ENCODE peak calls at places on chromosomes 1 and 21, in nine cellular contexts. Y is suprapubic skin, B is fibroblast of lung, U is gastrocnemius medialis, I is pancreas, M is tibial artery, T is testis, O is IMR-90, S is body of pancreas. Q is an unnamed sample.

GRCh38 chr1:227894831-227895451 is 52.8 kb downstream of the WNT9A start:
- DNase-seq in I (no peak), M (peak; percentile 52), B (no peak), T (peak; percentile 10), O (no peak), U (peak; percentile 6), Y (peak; percentile 48), S (no peak), Q (no peak)

GRCh38 chr21:44875341-44875740 is 1.9 kb upstream of the PTTG1IP start:
- DNase-seq in U (no peak), I (no peak), T (no peak), M (no peak), O (peak; percentile 22), S (no peak), B (peak; percentile 69), Y (no peak), Q (peak; percentile 40)

GRCh38 chr1:13576926-13577325 is 6.7 kb upstream of the PDPN start:
- DNase-seq in U (no peak), T (no peak), S (no peak), B (no peak), Y (no peak), I (no peak), M (peak; percentile 50), O (no peak), Q (no peak)

GRCh38 chr21:44958471-44959191 is 18.8 kb downstream of the SLX9 start:
- DNase-seq in O (peak; percentile 67), Y (peak; percentile 88), B (peak; percentile 90), T (peak; percentile 81), U (peak; percentile 79), I (peak; percentile 42), M (peak; percentile 96), S (peak; percentile 54), Q (no peak)

GRCh38 chr1:232853994-232854532 is 48.8 kb downstream of the MAP10 start:
- DNase-seq in M (no peak), T (no peak), S (no peak), B (peak; percentile 55), I (no peak), O (peak; percentile 83), U (no peak), Y (no peak), Q (no peak)

GRCh38 chr1:53769780-53770179 is 30.8 kb upstream of the GLIS1 start:
- DNase-seq in S (no peak), U (no peak), O (peak; percentile 56), T (no peak), M (no peak), Y (no peak), B (peak; percentile 71), I (no peak), Q (no peak)

GRCh38 chr1:1043921-1044320 is 24.0 kb downstream of the AGRN start:
- DNase-seq in Y (no peak), U (no peak), O (no peak), T (no peak), M (no peak), S (no peak), I (no peak), B (no peak), Q (no peak)

GRCh38 chr21:32335601-32336575 is 37.2 kb downstream of the MRAP start:
- DNase-seq in U (no peak), Y (peak; percentile 46), M (peak; percentile 38), B (no peak), I (no peak), S (no peak), O (peak; percentile 14), T (peak; percentile 79), Q (no peak)

GRCh38 chr1:32780005-32780404 is 37.2 kb downstream of the YARS1 start:
- DNase-seq in S (no peak), Y (no peak), B (no peak), U (no peak), M (no peak), O (no peak), T (no peak), I (no peak), Q (no peak)

GRCh38 chr1:200317236-200317635 is 92.6 kb downstream of the ZNF281 start:
- DNase-seq in U (no peak), Y (no peak), B (peak; percentile 21), M (no peak), S (no peak), I (no peak), O (peak; percentile 90), T (no peak), Q (no peak)

GRCh38 chr1:108595510-108595909 is 35.6 kb downstream of the EEIG2 start:
- DNase-seq in I (no peak), O (peak; percentile 32), T (no peak), S (no peak), U (no peak), B (peak; percentile 68), Y (no peak), M (no peak), Q (no peak)

GRCh38 chr1:19618428-19618827 is 25.7 kb upstream of the NBL1 start:
- DNase-seq in I (no peak), B (no peak), S (no peak), T (no peak), U (no peak), Y (no peak), M (no peak), O (no peak), Q (no peak)

GRCh38 chr1:21192284-21192683 is 15.6 kb upstream of the EIF4G3 start:
- DNase-seq in T (no peak), M (no peak), B (no peak), I (no peak), S (no peak), Y (no peak), O (no peak), U (peak; percentile 64), Q (no peak)

GRCh38 chr1:198275598-198275997 is 118.8 kb downstream of the NEK7 start:
- DNase-seq in U (no peak), Y (no peak), O (no peak), B (peak; percentile 44), I (no peak), T (no peak), M (no peak), S (no peak), Q (no peak)

GRCh38 chr1:92461364-92462097 is 25.2 kb downstream of the GFI1 start:
- DNase-seq in S (no peak), Y (no peak), I (no peak), O (no peak), T (no peak), B (no peak), U (no peak), M (no peak), Q (no peak)

GRCh38 chr1:192530254-192530653 is 45.3 kb upstream of the RGS1 start:
- DNase-seq in Y (no peak), O (peak; percentile 48), U (no peak), M (no peak), I (no peak), B (peak; percentile 42), T (no peak), S (no peak), Q (no peak)

GRCh38 chr1:10664251-10664650 is 132.2 kb downstream of the CASZ1 start:
- DNase-seq in B (no peak), M (peak; percentile 82), U (peak; percentile 98), T (peak; percentile 40), O (no peak), S (peak; percentile 54), Y (no peak), I (no peak), Q (no peak)

GRCh38 chr1:66535853-66536252 is 1.9 kb downstream of the SGIP1 start:
- DNase-seq in O (no peak), I (no peak), T (no peak), S (no peak), U (no peak), M (no peak), B (no peak), Y (no peak), Q (no peak)

GRCh38 chr1:167659440-167659839 is 29.4 kb downstream of the RCSD1 start:
- DNase-seq in O (no peak), S (no peak), I (no peak), U (no peak), T (no peak), B (no peak), M (no peak), Y (no peak), Q (no peak)

GRCh38 chr1:26555550-26555981 is 26.0 kb downstream of the RPS6KA1 start:
- DNase-seq in I (no peak), B (no peak), M (no peak), U (no peak), Y (no peak), S (no peak), O (no peak), T (peak; percentile 71), Q (no peak)
- TF ChIP-seq CTCF in I (no peak), B (no peak), M (no peak), U (no peak), Y (no peak), S (no peak), O (no peak), T (no peak), Q (no peak)

GRCh38 chr21:14528815-14529214 is 17.3 kb downstream of the SAMSN1 start:
- DNase-seq in Y (no peak), B (no peak), I (no peak), U (no peak), O (no peak), S (no peak), T (no peak), M (no peak), Q (no peak)
- H3K4me1 ChIP-seq in Y (no peaks in the 10 kb centered on the region), B (no peaks in the 10 kb centered on the region), I (no peaks in the 10 kb centered on the region), U (no peaks in the 10 kb centered on the region), O (no peaks in the 10 kb centered on the region), S (no peaks in the 10 kb centered on the region), T (no peaks in the 10 kb centered on the region), M (no peaks in the 10 kb centered on the region), Q (no peaks in the 10 kb centered on the region)

DNA sequence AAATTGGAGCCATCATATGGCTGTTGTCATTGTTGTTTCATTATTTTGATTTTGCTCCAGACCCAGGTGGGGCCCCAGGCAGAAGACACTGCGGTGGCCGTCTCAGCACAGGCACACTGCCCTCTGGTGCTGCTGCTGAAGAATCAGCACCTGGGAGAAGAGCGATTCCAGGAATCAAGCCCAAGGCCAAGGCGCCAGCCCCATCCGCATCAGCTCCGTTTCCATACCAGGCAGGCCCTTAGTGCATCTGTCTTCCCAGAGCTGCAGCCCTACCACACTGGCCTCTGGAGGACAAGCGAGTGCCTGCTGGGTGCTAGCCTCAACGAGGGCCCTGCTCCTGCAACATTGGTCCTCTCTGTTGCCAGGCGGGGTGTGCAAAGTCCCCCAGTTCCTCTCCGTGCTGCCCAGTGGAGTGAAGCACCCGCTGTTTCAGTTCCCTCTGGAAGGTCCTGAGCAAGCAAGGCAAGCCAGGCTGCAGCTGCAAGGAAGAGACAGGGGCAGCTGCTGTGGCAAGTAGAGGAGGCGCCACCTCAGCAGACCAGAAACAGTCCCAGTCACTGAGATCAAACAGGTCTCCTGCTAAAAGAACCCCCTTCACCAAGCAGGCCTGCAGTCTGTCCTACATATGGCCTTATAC is 5.2 kb downstream of the GRIK3 start:
- DNase-seq in M (no peak), Y (no peak), B (no peak), U (no peak), T (peak; percentile 41), O (no peak), S (no peak), I (no peak), Q (no peak)
- TF ChIP-seq CTCF in M (no peak), Y (no peak), B (no peak), U (no peak), T (no peak), O (no peak), S (no peak), I (no peak), Q (no peak)

DNA sequence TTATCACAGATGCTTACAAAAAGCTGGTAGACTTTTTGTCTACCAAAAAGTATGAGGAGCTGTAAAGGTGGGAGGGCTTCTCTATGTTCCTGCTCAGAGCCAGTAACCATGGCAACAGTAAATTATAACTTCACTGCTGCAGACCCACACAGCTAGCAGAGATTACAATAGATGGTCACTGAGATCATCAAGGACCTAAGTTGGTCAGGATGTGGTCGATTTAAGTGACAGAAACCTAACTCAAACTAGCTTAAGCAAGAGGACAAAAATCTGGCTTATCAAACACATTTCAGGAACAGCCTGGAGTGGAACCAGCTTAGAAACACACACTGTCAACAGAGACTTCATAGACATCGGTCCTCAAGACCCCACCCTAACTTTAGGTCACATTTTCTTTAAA is 113.4 kb upstream of the ATP1A1 start:
- DNase-seq in M (no peak), I (no peak), S (no peak), O (no peak), U (no peak), Y (no peak), B (no peak), T (no peak), Q (no peak)
- H3K4me1 ChIP-seq in M (no peaks in the 10 kb centered on the region), I (no peaks in the 10 kb centered on the region), S (no peaks in the 10 kb centered on the region), O (no peaks in the 10 kb centered on the region), U (no peaks in the 10 kb centered on the region), Y (peaks cover 17% of the 10 kb centered on the region), B (no peaks in the 10 kb centered on the region), T (no peaks in the 10 kb centered on the region), Q (no peaks in the 10 kb centered on the region)